ENCODE peak calls at places on chromosomes 16 and 17, in seven cellular contexts. R is WTC11, D is GM12865, X is A549, K is lower lobe of right lung, H is heart left ventricle, W is GM10248. M is an unnamed sample.

GRCh38 chr17:74771319-74771914 is 4.7 kb downstream of the NAT9 start:
- DNase-seq in R (no peak), D (no peak), X (no peak), K (no peak), H (no peak), W (no peak), M (no peak)

GRCh38 chr16:50547340-50547865 is 793 bp upstream of the NKD1 start:
- DNase-seq in R (peak), D (peak), X (peak), K (peak), H (no peak), W (peak), M (peak)

GRCh38 chr17:14688134-14688533 is 387.3 kb downstream of the HS3ST3B1 start:
- DNase-seq in R (no peak), D (no peak), X (no peak), K (no peak), H (no peak), W (no peak), M (no peak)

GRCh38 chr17:34782271-34782670 is 179.0 kb downstream of the CCT6B start:
- DNase-seq in R (no peak), D (no peak), X (no peak), K (no peak), H (no peak), W (no peak), M (no peak)

GRCh38 chr16:2457946-2458345 is 2.0 kb upstream of the TEDC2 start:
- DNase-seq in R (no peak), D (no peak), X (no peak), K (no peak), H (no peak), W (no peak), M (no peak)

GRCh38 chr17:68196394-68197090 is 51.3 kb upstream of the AMZ2 start:
- DNase-seq in R (no peak), D (no peak), X (no peak), K (no peak), H (no peak), W (no peak), M (no peak)

GRCh38 chr16:3400446-3400778 is 392 bp downstream of the ZSCAN32 start:
- DNase-seq in R (no peak), D (no peak), X (no peak), K (no peak), H (no peak), W (no peak), M (no peak)

GRCh38 chr17:70168044-70168978 is 1.0 kb upstream of the KCNJ2 start:
- DNase-seq in R (peak), D (peak), X (peak), K (peak), H (peak), W (peak), M (peak)

GRCh38 chr17:10171581-10171981 is 26.8 kb downstream of the GAS7 start:
- DNase-seq in R (no peak), D (peak), X (no peak), K (no peak), H (no peak), W (no peak), M (peak)

GRCh38 chr16:14353340-14353739 is 276.7 kb downstream of the PARN start:
- DNase-seq in R (no peak), D (peak), X (no peak), K (no peak), H (no peak), W (no peak), M (no peak)

GRCh38 chr16:728131-728889 is 1.4 kb downstream of the HAGHL start:
- DNase-seq in R (peak), D (peak), X (peak), K (peak), H (peak), W (peak), M (peak)

GRCh38 chr16:3960049-3960809 is 79.7 kb upstream of the CREBBP start:
- DNase-seq in R (no peak), D (no peak), X (peak), K (no peak), H (no peak), W (no peak), M (no peak)

GRCh38 chr17:50147841-50148225 is 2.6 kb downstream of the PPP1R9B start:
- DNase-seq in R (no peak), D (peak), X (no peak), K (no peak), H (no peak), W (no peak), M (peak)

GRCh38 chr16:1946495-1947368 is 3.7 kb upstream of the MSRB1 start:
- DNase-seq in R (peak), D (no peak), X (no peak), K (peak), H (no peak), W (no peak), M (no peak)

GRCh38 chr16:19375561-19376158 is 42.0 kb upstream of the TMC5 start:
- DNase-seq in R (peak), D (peak), X (peak), K (no peak), H (no peak), W (peak), M (peak)

GRCh38 chr16:76676356-76676755 is 399.2 kb downstream of the CNTNAP4 start:
- DNase-seq in R (no peak), D (no peak), X (no peak), K (no peak), H (no peak), W (no peak), M (no peak)

GRCh38 chr16:56300901-56301351 is 109.6 kb downstream of the GNAO1 start:
- DNase-seq in R (no peak), D (no peak), X (no peak), K (no peak), H (no peak), W (no peak), M (no peak)

GRCh38 chr16:62225675-62226074 is 189.4 kb upstream of the CDH8 start:
- DNase-seq in R (peak), D (peak), X (peak), K (peak), H (peak), W (peak), M (peak)

GRCh38 chr16:49472598-49472997 is 99.0 kb downstream of the C16orf78 start:
- DNase-seq in R (no peak), D (no peak), X (no peak), K (peak), H (no peak), W (no peak), M (no peak)

GRCh38 chr16:47848481-47849109 is 307.2 kb downstream of the ABCC12 start:
- DNase-seq in R (no peak), D (no peak), X (no peak), K (no peak), H (no peak), W (no peak), M (no peak)

GRCh38 chr17:6681671-6682070 is 30.1 kb downstream of the C17orf100 start:
- DNase-seq in R (no peak), D (no peak), X (no peak), K (no peak), H (no peak), W (no peak), M (no peak)

GRCh38 chr16:31132303-31132978 is 3.1 kb downstream of the PRSS8 start:
- DNase-seq in R (no peak), D (no peak), X (no peak), K (no peak), H (no peak), W (no peak), M (no peak)

GRCh38 chr17:66283971-66284370 is 18.4 kb upstream of the PRKCA start:
- DNase-seq in R (no peak), D (no peak), X (no peak), K (no peak), H (no peak), W (no peak), M (no peak)

GRCh38 chr17:77692571-77693161 is 265.8 kb upstream of the TNRC6C start:
- DNase-seq in R (no peak), D (no peak), X (no peak), K (no peak), H (no peak), W (no peak), M (peak)

GRCh38 chr16:73050115-73051099 is 2.5 kb upstream of the ZFHX3 start:
- DNase-seq in R (no peak), D (no peak), X (no peak), K (no peak), H (no peak), W (no peak), M (no peak)
- TF ChIP-seq CTCF in R (no peak), D (no peak), X (no peak), K (no peak), H (no peak), W (no peak), M (no peak)

GRCh38 chr16:89490386-89491237 is at the start of gene ANKRD11:
- DNase-seq in R (peak), D (peak), X (peak), K (peak), H (peak), W (peak), M (peak)

GRCh38 chr16:89491974-89492687 is 1.8 kb upstream of the ANKRD11 start:
- DNase-seq in R (no peak), D (no peak), X (no peak), K (no peak), H (no peak), W (no peak), M (no peak)

GRCh38 chr16:89489731-89490385 is 503 bp downstream of the ANKRD11 start:
- DNase-seq in R (no peak), D (no peak), X (no peak), K (peak), H (no peak), W (no peak), M (no peak)

GRCh38 chr16:89491238-89491869 is 993 bp upstream of the ANKRD11 start:
- DNase-seq in R (no peak), D (peak), X (peak), K (no peak), H (no peak), W (no peak), M (no peak)

GRCh38 chr16:89489040-89489721 is 1.2 kb downstream of the ANKRD11 start:
- DNase-seq in R (peak), D (peak), X (peak), K (peak), H (peak), W (peak), M (peak)
- TF ChIP-seq CTCF in R (no peak), D (peak), X (peak), K (peak), H (peak), W (peak), M (peak)

GRCh38 chr16:81431554-81432353 is 12.9 kb upstream of the CMIP start:
- DNase-seq in R (no peak), D (no peak), X (no peak), K (peak), H (peak), W (no peak), M (no peak)
- TF ChIP-seq CTCF in R (no peak), D (no peak), X (no peak), K (no peak), H (no peak), W (no peak), M (no peak)

GRCh38 chr16:79997257-79997656 is 396.7 kb upstream of the MAF start:
- DNase-seq in R (peak), D (peak), X (no peak), K (no peak), H (no peak), W (no peak), M (peak)
- TF ChIP-seq CTCF in R (peak), D (peak), X (peak), K (peak), H (peak), W (peak), M (peak)